ENCODE peak calls at places on chromosome 9, in nine cellular contexts. F is skeletal muscle cell; W is GM03348; N is iPS-NIHi11; L is M059J; V is T-cell; M is GM04504; Z is AG04450; K is CD8-positive, alpha-beta memory T cell. P is an unnamed sample.

GRCh38 chr9:124257865-124258764 is at the start of gene NEK6:
- DNase-seq in F (no peak), W (peak), N (peak), L (peak), V (peak), M (no peak), Z (no peak), K (no peak), P (peak)

GRCh38 chr9:79189511-79189924 is 382.2 kb upstream of the TLE4 start:
- DNase-seq in F (peak), W (peak), N (no peak), L (peak), V (no peak), M (no peak), Z (peak), K (no peak), P (no peak)

GRCh38 chr9:129939426-129939825 is 103.6 kb downstream of the FNBP1 start:
- DNase-seq in F (no peak), W (peak), N (no peak), L (no peak), V (no peak), M (no peak), Z (no peak), K (no peak), P (no peak)

GRCh38 chr9:135032041-135032835 is 55.2 kb upstream of the OLFM1 start:
- DNase-seq in F (no peak), W (no peak), N (no peak), L (no peak), V (no peak), M (no peak), Z (no peak), K (no peak), P (no peak)

GRCh38 chr9:95167998-95168397 is 149.5 kb downstream of the FANCC start:
- DNase-seq in F (peak), W (peak), N (peak), L (peak), V (peak), M (peak), Z (peak), K (peak), P (peak)

GRCh38 chr9:20684865-20685696 is 1.0 kb downstream of the FOCAD start:
- DNase-seq in F (peak), W (peak), N (no peak), L (peak), V (no peak), M (peak), Z (no peak), K (no peak), P (peak)

GRCh38 chr9:137021979-137022619 is 5.9 kb downstream of the ABCA2 start:
- DNase-seq in F (no peak), W (peak), N (peak), L (peak), V (peak), M (no peak), Z (no peak), K (no peak), P (no peak)

GRCh38 chr9:92882276-92882675 is 4.4 kb upstream of the ZNF484 start:
- DNase-seq in F (no peak), W (no peak), N (peak), L (no peak), V (no peak), M (no peak), Z (no peak), K (no peak), P (no peak)

GRCh38 chr9:137396227-137396626 is 26.7 kb downstream of the EXD3 start:
- DNase-seq in F (peak), W (no peak), N (no peak), L (no peak), V (no peak), M (no peak), Z (peak), K (no peak), P (no peak)

GRCh38 chr9:133527444-133527920 is 2.7 kb upstream of the MYMK start:
- DNase-seq in F (no peak), W (no peak), N (no peak), L (no peak), V (no peak), M (no peak), Z (no peak), K (no peak), P (peak)

GRCh38 chr9:124855944-124856773 is 2.9 kb downstream of the WDR38 start:
- DNase-seq in F (no peak), W (peak), N (peak), L (peak), V (no peak), M (no peak), Z (no peak), K (no peak), P (peak)

P was measured in myocyte.